ENCODE peak calls at places on chromosomes 11 and 22, in four cellular contexts. Q is H1, V is neuronal stem cell, N is trophoblast cell. C is an unnamed sample. For H3K36me3, the result is how much of the 10 kb centered on the place peaks cover.

GRCh38 chr11:1200611-1201191 is 22.2 kb upstream of the MUC5B start:
- DNase-seq in Q (no peak), V (no peak), N (no peak), C (no peak)

GRCh38 chr11:120057595-120058581 is 80.0 kb downstream of the TRIM29 start:
- DNase-seq in Q (peak), V (no peak), N (peak), C (peak)

GRCh38 chr22:37275622-37276021 is 6.7 kb upstream of the CYTH4 start:
- DNase-seq in Q (no peak), V (no peak), N (no peak), C (no peak)

GRCh38 chr11:124039557-124039956 is 1.6 kb downstream of the OR10G7 start:
- DNase-seq in Q (no peak), V (no peak), N (no peak), C (no peak)

GRCh38 chr22:36197065-36197440 is 4.6 kb downstream of the APOL4 start:
- DNase-seq in Q (no peak), V (peak), N (no peak), C (peak)

GRCh38 chr11:25855916-25856315 is 476.0 kb upstream of the ANO3 start:
- DNase-seq in Q (no peak), V (no peak), N (no peak), C (no peak)

GRCh38 chr22:46263208-46263575 is at the start of gene PKDREJ:
- DNase-seq in Q (peak), V (no peak), N (no peak), C (no peak)

GRCh38 chr22:26584010-26584409 is 5.9 kb downstream of the TPST2 start:
- DNase-seq in Q (no peak), V (no peak), N (no peak), C (no peak)

GRCh38 chr11:86152006-86152862 is 83.3 kb upstream of the PICALM start:
- DNase-seq in Q (no peak), V (no peak), N (peak), C (no peak)

GRCh38 chr11:69122642-69123431 is 32.9 kb upstream of the SMIM38 start:
- DNase-seq in Q (peak), V (peak), N (peak), C (peak)

GRCh38 chr11:71191201-71191600 is 61.2 kb downstream of the SHANK2 start:
- DNase-seq in Q (no peak), V (no peak), N (no peak), C (no peak)

GRCh38 chr22:39349506-39349966 is 255 bp upstream of the SYNGR1 start:
- DNase-seq in Q (peak), V (peak), N (no peak), C (peak)

GRCh38 chr22:50445071-50445879 is 29.6 kb downstream of the SBF1 start:
- DNase-seq in Q (no peak), V (no peak), N (no peak), C (no peak)

GRCh38 chr11:76919467-76919866 is 58.7 kb downstream of the ACER3 start:
- DNase-seq in Q (no peak), V (no peak), N (no peak), C (no peak)

GRCh38 chr11:45993438-45994064 is 71.1 kb downstream of the LARGE2 start:
- DNase-seq in Q (no peak), V (no peak), N (no peak), C (no peak)

GRCh38 chr11:45917286-45917622 is 423 bp downstream of the PEX16 start:
- DNase-seq in Q (no peak), V (no peak), N (no peak), C (no peak)

GRCh38 chr11:131246589-131247164 is 123.7 kb upstream of the NTM start:
- DNase-seq in Q (peak), V (peak), N (peak), C (no peak)

GRCh38 chr11:31109446-31109845 is 260.1 kb downstream of the DCDC1 start:
- DNase-seq in Q (no peak), V (no peak), N (no peak), C (no peak)

GRCh38 chr22:45692549-45692948 is 20.9 kb downstream of the ATXN10 start:
- DNase-seq in Q (no peak), V (peak), N (no peak), C (peak)

GRCh38 chr22:19291218-19291579 is 320 bp downstream of the CLTCL1 start:
- DNase-seq in Q (peak), V (no peak), N (no peak), C (no peak)

GRCh38 chr22:28505416-28506156 is 174.1 kb downstream of the TTC28 start:
- DNase-seq in Q (no peak), V (no peak), N (no peak), C (no peak)

GRCh38 chr22:28506207-28506606 is 173.4 kb downstream of the TTC28 start:
- DNase-seq in Q (no peak), V (no peak), N (no peak), C (no peak)
- H3K4me3 ChIP-seq in Q (no peak), V (peak), N (no peak), C (no peak)

GRCh38 chr22:44147036-44147645 is 33.6 kb upstream of the PARVG start:
- DNase-seq in Q (peak), V (no peak), N (no peak), C (no peak)
- H2BK12ac ChIP-seq in Q (peak), V (no peak), N (no peak), C (no peak)

GRCh38 chr22:24391836-24392217 is 35.6 kb upstream of the ADORA2A start:
- DNase-seq in Q (no peak), V (no peak), N (no peak), C (peak)
- H3K36me3 ChIP-seq in Q (under half), V (half or more), N (under half), C (under half)

DNA sequence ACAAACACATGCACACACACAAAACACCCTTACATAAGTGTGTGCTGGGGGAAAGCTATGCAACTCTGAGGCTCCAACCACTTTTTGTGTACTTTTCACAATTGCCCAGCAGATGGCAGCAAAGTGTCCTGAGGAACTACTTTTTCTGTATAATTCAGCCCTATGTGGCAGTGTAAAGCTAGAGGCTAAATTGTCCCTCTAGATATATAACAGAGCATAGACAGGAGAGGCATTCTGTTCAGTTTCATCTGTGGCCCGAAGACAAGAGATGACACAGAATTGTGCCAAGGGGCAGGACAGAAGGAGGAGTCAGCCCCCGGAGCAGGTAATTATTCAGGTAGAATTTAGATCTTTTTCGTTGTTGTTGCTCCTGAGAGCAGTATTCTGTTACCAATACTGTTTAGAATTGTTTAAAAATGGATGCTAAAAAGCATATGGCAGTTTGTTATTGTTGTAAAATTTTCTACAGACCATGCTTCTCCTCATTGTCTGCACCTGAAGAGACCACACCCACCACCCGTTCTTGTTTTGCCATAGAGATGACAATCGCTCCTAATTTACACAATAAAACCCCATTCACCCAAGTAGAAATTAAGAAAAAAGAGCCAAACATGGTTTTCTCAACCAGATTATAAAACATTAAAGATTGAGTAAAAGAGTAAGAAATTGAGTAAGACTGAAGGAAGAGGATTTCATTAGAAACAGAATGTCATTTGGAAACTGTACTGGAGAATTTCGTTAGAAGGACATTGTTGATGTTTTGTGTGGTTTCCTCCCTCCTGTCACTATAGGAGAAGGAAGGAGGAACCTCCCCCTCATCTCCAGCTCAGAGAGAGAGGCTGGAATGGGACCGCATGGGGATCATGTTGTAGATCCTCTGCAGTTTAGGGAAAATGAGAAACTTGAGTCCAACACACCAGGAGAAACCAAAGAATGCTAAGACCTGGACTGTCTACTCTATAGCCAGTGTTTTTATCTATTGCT is 14.5 kb upstream of the MS4A7 start:
- DNase-seq in Q (peak), V (peak), N (peak), C (peak)
- H3K4me3 ChIP-seq in Q (no peak), V (no peak), N (no peak), C (no peak)

GRCh38 chr11:92393218-92393617 is 168.6 kb downstream of the FAT3 start:
- DNase-seq in Q (no peak), V (no peak), N (no peak), C (no peak)
- H2BK12ac ChIP-seq in Q (no peak), V (no peak), N (no peak), C (no peak)